ENCODE peak calls at places on chromosomes 2 and 18, in ten cellular contexts. T is mesendoderm; B is thoracic aorta; D is T-helper 9 cell; P is posterior vena cava; O is naive thymus-derived CD4-positive, alpha-beta T cell; W is NCI-H748 treated with DMSO at 0.1 percent for 48 hours; U is GM19239; V is NCI-H446; G is COR-L47. C is an unnamed sample.
A peak's percentile ranks its signal among the peaks of the same experiment; 100 is the strongest.

GRCh38 chr18:39911716-39912115 is 2043.3 kb upstream of the PIK3C3 start:
- DNase-seq in T (no peak), B (no peak), D (no peak), P (no peak), O (no peak), W (no peak), U (no peak), V (no peak), G (no peak), C (no peak)

GRCh38 chr2:121650554-121650930 is 1.3 kb upstream of the CLASP1 start:
- DNase-seq in T (no peak), B (no peak), D (no peak), P (no peak), O (peak; percentile 4), W (no peak), U (no peak), V (no peak), G (no peak), C (no peak)

GRCh38 chr2:153432381-153432780 is 46.2 kb downstream of the RPRM start:
- DNase-seq in T (no peak), B (no peak), D (no peak), P (no peak), O (no peak), W (no peak), U (no peak), V (no peak), G (no peak), C (no peak)

GRCh38 chr2:64595397-64596160 is 58.1 kb downstream of the SERTAD2 start:
- DNase-seq in T (peak; percentile 59), B (no peak), D (no peak), P (no peak), O (no peak), W (no peak), U (no peak), V (no peak), G (no peak), C (no peak)

GRCh38 chr2:163698857-163699256 is 37.0 kb downstream of the FIGN start:
- DNase-seq in T (peak; percentile 93), B (no peak), D (no peak), P (no peak), O (no peak), W (no peak), U (no peak), V (no peak), G (no peak), C (no peak)

GRCh38 chr2:59204040-59204439 is 962.9 kb upstream of the FANCL start:
- DNase-seq in T (no peak), B (no peak), D (no peak), P (no peak), O (no peak), W (no peak), U (no peak), V (no peak), G (no peak), C (no peak)

GRCh38 chr18:79940126-79940813 is 11.2 kb downstream of the SLC66A2 start:
- DNase-seq in T (no peak), B (no peak), D (no peak), P (no peak), O (no peak), W (no peak), U (no peak), V (no peak), G (no peak), C (no peak)

GRCh38 chr18:2997846-2998599 is 14.9 kb downstream of the LPIN2 start:
- DNase-seq in T (no peak), B (no peak), D (no peak), P (no peak), O (no peak), W (no peak), U (no peak), V (no peak), G (no peak), C (no peak)

GRCh38 chr2:169653636-169654035 is 40.6 kb downstream of the CFAP210 start:
- DNase-seq in T (peak; percentile 23), B (no peak), D (no peak), P (no peak), O (no peak), W (no peak), U (no peak), V (no peak), G (no peak), C (no peak)

GRCh38 chr2:46487667-46488333 is 8.4 kb downstream of the TMEM247 start:
- DNase-seq in T (peak; percentile 61), B (peak; percentile 52), D (no peak), P (peak; percentile 92), O (no peak), W (no peak), U (no peak), V (no peak), G (no peak), C (no peak)

GRCh38 chr2:1286929-1287328 is 126.3 kb upstream of the TPO start:
- DNase-seq in T (no peak), B (no peak), D (no peak), P (no peak), O (no peak), W (no peak), U (no peak), V (no peak), G (no peak), C (no peak)

GRCh38 chr2:9247786-9248185 is 41.2 kb downstream of the ASAP2 start:
- DNase-seq in T (no peak), B (no peak), D (no peak), P (no peak), O (no peak), W (peak; percentile 11), U (no peak), V (no peak), G (no peak), C (no peak)

GRCh38 chr2:171711351-171711750 is 24.1 kb downstream of the DYNC1I2 start:
- DNase-seq in T (peak; percentile 25), B (no peak), D (no peak), P (no peak), O (no peak), W (no peak), U (no peak), V (no peak), G (no peak), C (no peak)

GRCh38 chr2:64996914-64997313 is 7.7 kb downstream of the SLC1A4 start:
- DNase-seq in T (no peak), B (no peak), D (no peak), P (no peak), O (no peak), W (no peak), U (no peak), V (no peak), G (no peak), C (no peak)

GRCh38 chr18:49656098-49656591 is 94.3 kb downstream of the LIPG start:
- DNase-seq in T (peak; percentile 91), B (no peak), D (no peak), P (no peak), O (no peak), W (no peak), U (no peak), V (no peak), G (no peak), C (no peak)

GRCh38 chr2:46985512-46985911 is 69.9 kb upstream of the MCFD2 start:
- DNase-seq in T (no peak), B (no peak), D (no peak), P (no peak), O (no peak), W (no peak), U (no peak), V (no peak), G (no peak), C (no peak)

GRCh38 chr2:98884658-98885057 is 51.4 kb downstream of the CRACDL start:
- DNase-seq in T (no peak), B (no peak), D (no peak), P (peak; percentile 41), O (no peak), W (no peak), U (no peak), V (no peak), G (no peak), C (no peak)

GRCh38 chr2:18896106-18896505 is 306.7 kb upstream of the NT5C1B start:
- DNase-seq in T (no peak), B (no peak), D (no peak), P (no peak), O (no peak), W (no peak), U (no peak), V (no peak), G (no peak), C (no peak)

GRCh38 chr2:144580521-144581153 is 60.7 kb upstream of the ZEB2 start:
- DNase-seq in T (peak; percentile 83), B (no peak), D (no peak), P (no peak), O (no peak), W (no peak), U (no peak), V (no peak), G (no peak), C (no peak)

GRCh38 chr2:240576036-240576435 is 7.8 kb downstream of the RNPEPL1 start:
- DNase-seq in T (no peak), B (no peak), D (no peak), P (no peak), O (no peak), W (no peak), U (no peak), V (no peak), G (no peak), C (no peak)

GRCh38 chr2:203553784-203554183 is 18.7 kb upstream of the RAPH1 start:
- DNase-seq in T (no peak), B (no peak), D (no peak), P (no peak), O (no peak), W (no peak), U (no peak), V (no peak), G (no peak), C (no peak)

GRCh38 chr2:151409601-151410484 is at the start of gene RIF1:
- DNase-seq in T (peak; percentile 98), B (peak; percentile 70), D (peak; percentile 58), P (peak; percentile 96), O (peak; percentile 72), W (peak; percentile 89), U (peak; percentile 75), V (peak; percentile 79), G (peak; percentile 97), C (peak; percentile 37)

GRCh38 chr2:224400174-224400810 is 1.6 kb downstream of the FAM124B start:
- DNase-seq in T (no peak), B (no peak), D (no peak), P (no peak), O (no peak), W (no peak), U (no peak), V (no peak), G (no peak), C (no peak)

GRCh38 chr2:207337234-207338219 is 171.8 kb upstream of the KLF7 start:
- DNase-seq in T (peak; percentile 44), B (no peak), D (no peak), P (no peak), O (no peak), W (no peak), U (peak; percentile 13), V (no peak), G (no peak), C (no peak)

GRCh38 chr2:83997889-83998288 is 461.2 kb downstream of the SUCLG1 start:
- DNase-seq in T (no peak), B (no peak), D (no peak), P (no peak), O (no peak), W (no peak), U (no peak), V (no peak), G (no peak), C (no peak)